ENCODE peak calls at places on chromosomes 4 and X, in ten cellular contexts. V, D, J, U, C, P, L, B, Q and N are unnamed samples.

GRCh38 chrX:44569122-44569521 is 26.5 kb upstream of the FUNDC1 start:
- ATAC-seq in D (no peak), Q (no peak), C (no peak), P (no peak), L (no peak), V (no peak), J (no peak), B (no peak), U (no peak), N (no peak)

GRCh38 chr4:101649790-101650450 is 140.6 kb upstream of the BANK1 start:
- ATAC-seq in L (peak; percentile 99), C (peak; percentile 9), U (no peak), P (peak; percentile 59), J (peak; percentile 50), Q (no peak), D (peak; percentile 24), V (peak; percentile 54), B (no peak), N (no peak)

GRCh38 chrX:66731398-66731797 is 92.5 kb upstream of the EDA2R start:
- ATAC-seq in V (peak; percentile 52), L (peak; percentile 45), D (peak; percentile 47), C (peak; percentile 61), P (peak; percentile 42), U (peak; percentile 65), B (no peak), Q (no peak), J (peak; percentile 44), N (no peak)

GRCh38 chrX:113873056-113873455 is 710.8 kb upstream of the HTR2C start:
- ATAC-seq in B (no peak), C (no peak), D (no peak), Q (no peak), J (no peak), P (no peak), V (no peak), U (no peak), L (no peak), N (no peak)

GRCh38 chr4:98794565-98795205 is 134.2 kb downstream of the EIF4E start:
- ATAC-seq in U (peak; percentile 99), L (peak; percentile 98), P (no peak), D (no peak), V (no peak), C (no peak), J (no peak), B (peak; percentile 58), Q (no peak), N (no peak)

GRCh38 chr4:158446106-158446505 is 75.6 kb upstream of the RXFP1 start:
- ATAC-seq in V (no peak), B (no peak), Q (no peak), U (no peak), D (no peak), L (peak; percentile 87), J (peak; percentile 56), C (no peak), P (no peak), N (peak; percentile 53)

GRCh38 chr4:109989044-109989443 is 76.4 kb downstream of the EGF start:
- ATAC-seq in V (peak; percentile 77), J (peak; percentile 23), Q (no peak), D (no peak), C (no peak), L (peak; percentile 97), U (peak; percentile 71), B (peak; percentile 29), P (peak; percentile 29), N (no peak)

GRCh38 chrX:67384403-67384802 is 159.4 kb upstream of the AR start:
- ATAC-seq in D (no peak), Q (no peak), B (no peak), U (no peak), J (no peak), P (no peak), V (no peak), L (no peak), C (no peak), N (no peak)

GRCh38 chr4:133068083-133068482 is 81.0 kb upstream of the PCDH10 start:
- ATAC-seq in P (no peak), D (no peak), J (no peak), L (no peak), B (no peak), Q (no peak), C (no peak), U (no peak), V (no peak), N (no peak)

GRCh38 chr4:54165438-54165837 is 63.7 kb upstream of the PDGFRA start:
- ATAC-seq in U (no peak), L (peak; percentile 99), Q (no peak), J (peak; percentile 49), D (peak; percentile 95), P (peak; percentile 83), V (no peak), C (no peak), B (peak; percentile 95), N (peak; percentile 46)

GRCh38 chr4:177177446-177178160 is 132.1 kb upstream of the NEIL3 start:
- ATAC-seq in D (no peak), V (peak; percentile 42), J (peak; percentile 25), L (no peak), C (no peak), B (no peak), U (no peak), P (no peak), Q (no peak), N (peak; percentile 73)

GRCh38 chr4:183348706-183349659 is 26.8 kb upstream of the CLDN24 start:
- ATAC-seq in B (peak; percentile 61), P (peak; percentile 62), J (peak; percentile 76), Q (peak; percentile 74), C (peak; percentile 73), U (peak; percentile 85), V (peak; percentile 73), D (peak; percentile 80), L (peak; percentile 76), N (no peak)

GRCh38 chr4:186104895-186105720 is 604 bp downstream of the FAM149A start:
- ATAC-seq in Q (peak; percentile 39), L (peak; percentile 69), B (no peak), D (peak; percentile 67), P (peak; percentile 64), V (peak; percentile 50), C (peak; percentile 63), U (no peak), J (peak; percentile 60), N (peak; percentile 64)

GRCh38 chrX:39749135-39749534 is 348.6 kb downstream of the BCOR start:
- ATAC-seq in U (no peak), D (no peak), C (no peak), V (peak; percentile 34), L (no peak), B (no peak), P (peak; percentile 54), Q (no peak), J (no peak), N (no peak)

DNA sequence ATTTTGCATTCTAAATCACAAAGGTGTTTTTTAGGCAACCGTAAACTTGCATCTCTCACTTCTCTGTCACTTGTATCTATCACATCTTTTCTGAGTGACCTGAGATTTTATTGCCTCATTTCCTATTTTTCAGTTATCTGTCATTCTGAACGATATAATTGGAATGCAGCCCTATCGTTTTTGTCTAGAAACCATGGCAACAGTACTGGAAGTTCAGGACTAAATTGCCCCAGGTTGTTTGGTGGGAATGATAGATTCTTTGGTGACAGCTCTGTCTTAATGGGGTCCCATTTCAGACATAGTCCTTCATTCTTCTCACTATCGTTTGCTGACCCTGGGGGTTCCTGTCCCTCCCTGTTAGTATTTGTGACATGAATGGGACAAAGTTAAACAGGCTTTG is 267.7 kb upstream of the GALNT7 start:
- ATAC-seq in B (no peak), L (no peak), U (no peak), Q (no peak), P (no peak), V (no peak), J (no peak), C (no peak), D (no peak), N (no peak)
- TF ChIP-seq CTCF in B (no peak), L (no peak), U (no peak), Q (no peak), P (no peak), V (no peak), J (no peak), C (no peak), D (no peak), N (no peak)

DNA sequence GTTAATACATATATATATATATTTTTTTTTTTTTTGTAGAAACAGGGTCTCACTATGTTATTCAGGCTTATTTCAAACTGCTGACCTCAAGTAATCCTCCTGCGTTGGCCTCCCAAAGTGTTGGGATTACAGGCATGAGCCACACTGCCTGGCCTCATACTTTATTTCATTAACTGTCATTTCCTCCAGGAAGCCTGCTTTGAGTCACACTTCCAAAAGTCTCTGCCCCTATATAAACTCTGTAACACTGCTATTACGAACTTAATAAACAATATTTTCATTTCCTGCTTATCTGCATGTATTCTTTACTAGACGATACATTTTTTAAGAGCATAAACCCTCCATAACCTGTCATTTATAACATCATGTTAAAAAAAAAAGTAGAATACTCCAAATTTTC is 167.2 kb downstream of the WDFY3 start:
- ATAC-seq in C (no peak), P (no peak), U (no peak), D (no peak), B (peak; percentile 21), Q (no peak), L (no peak), J (no peak), V (no peak), N (no peak)
- H3K36me3 ChIP-seq in C (peaks cover 69% of the 10 kb centered on the region), P (peaks cover 7% of the 10 kb centered on the region), U (no peaks in the 10 kb centered on the region), D (peaks cover 8% of the 10 kb centered on the region), B (peaks cover 8% of the 10 kb centered on the region), Q (peaks cover 4% of the 10 kb centered on the region), L (peaks cover 61% of the 10 kb centered on the region), J (peaks cover 8% of the 10 kb centered on the region), V (no peaks in the 10 kb centered on the region), N (peaks cover 75% of the 10 kb centered on the region)

DNA sequence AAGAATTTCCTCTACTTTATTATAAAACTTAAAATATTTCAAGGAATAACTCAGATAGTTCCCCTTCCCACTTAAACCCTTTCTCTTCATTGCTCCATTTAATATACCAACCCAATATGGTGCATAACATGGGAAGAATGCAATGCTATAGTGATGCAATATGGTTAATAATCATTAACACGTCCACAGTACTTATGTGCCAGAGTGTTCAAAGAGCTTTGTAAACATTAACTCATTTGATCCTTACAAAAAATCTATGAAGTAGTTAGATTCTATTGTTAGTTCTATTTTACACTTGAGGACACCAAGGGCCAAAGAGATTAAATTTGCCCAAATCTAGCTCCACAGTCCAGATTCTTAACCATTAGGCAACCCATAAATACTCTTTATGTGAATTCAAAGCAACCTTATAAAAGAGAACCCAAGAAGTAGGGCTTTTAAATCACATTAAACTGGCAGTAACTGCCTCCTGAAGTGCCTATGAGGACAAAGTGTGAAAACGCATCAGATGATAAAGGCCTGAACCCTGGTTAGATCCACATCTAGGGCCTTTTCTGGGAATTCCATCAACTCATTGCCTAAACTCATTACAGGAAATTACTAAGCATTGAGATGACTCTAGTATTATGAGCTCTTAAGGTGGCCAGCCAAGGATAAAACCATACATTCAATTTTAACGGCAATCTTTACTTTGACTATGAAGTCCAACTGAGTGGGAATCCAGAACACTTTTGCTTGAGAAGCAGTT is 94.3 kb downstream of the AREG start:
- ATAC-seq in Q (peak; percentile 24), B (no peak), L (peak; percentile 26), J (peak; percentile 85), C (peak; percentile 63), P (no peak), V (no peak), U (no peak), D (peak; percentile 38), N (no peak)
- H3K4me3 ChIP-seq in Q (no peak overlapping the region), B (no peak overlapping the region), L (no peak overlapping the region), J (no peak overlapping the region), C (no peak overlapping the region), P (no peak overlapping the region), V (no peak overlapping the region), U (no peak overlapping the region), D (no peak overlapping the region), N (no peak overlapping the region)

DNA sequence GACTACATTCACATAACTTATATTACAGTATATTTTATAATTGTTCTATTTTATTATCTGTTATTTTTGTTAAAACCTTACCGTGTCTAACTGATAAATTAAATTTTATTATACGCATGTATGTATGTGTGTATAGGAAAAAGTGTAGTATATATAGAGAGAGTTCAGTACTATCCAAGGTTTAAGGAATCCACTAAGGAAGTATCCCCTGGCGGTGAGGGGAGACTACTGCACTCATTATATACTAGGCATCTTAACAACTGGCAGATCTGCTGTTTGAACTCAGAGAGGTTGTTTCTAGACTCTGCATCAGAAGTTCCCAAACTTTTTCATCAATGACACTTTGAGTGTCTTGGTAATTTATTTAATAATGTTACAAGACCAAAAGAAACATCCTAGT is 70.9 kb downstream of the NDST4 start:
- ATAC-seq in L (peak; percentile 51), V (no peak), J (no peak), U (no peak), B (no peak), D (no peak), C (no peak), P (no peak), Q (no peak), N (no peak)
- TF ChIP-seq CTCF in L (peak; percentile 43), V (no peak), J (no peak), U (no peak), B (peak; percentile 17), D (no peak), C (no peak), P (no peak), Q (no peak), N (no peak)